ENCODE peak calls at places on chromosome 9, in five cellular contexts. H is GM12878, M is AG09309, Y is AG04449, L is BJ. E is an unnamed sample.

GRCh38 chr9:115746496-115746895 is 407.1 kb upstream of the PAPPA start:
- DNase-seq in H (no peak), M (no peak), Y (peak; percentile 52), L (no peak), E (no peak)

GRCh38 chr9:126049896-126050604 is 276.6 kb upstream of the MVB12B start:
- DNase-seq in H (no peak), M (no peak), Y (no peak), L (no peak), E (no peak)

GRCh38 chr9:37994639-37995347 is 74.2 kb downstream of the SHB start:
- DNase-seq in H (peak; percentile 66), M (no peak), Y (no peak), L (no peak), E (peak; percentile 30)

GRCh38 chr9:113756476-113757198 is 119.5 kb upstream of the ZNF618 start:
- DNase-seq in H (no peak), M (no peak), Y (no peak), L (no peak), E (no peak)

GRCh38 chr9:114319147-114319546 is 3.8 kb upstream of the ORM1 start:
- DNase-seq in H (no peak), M (no peak), Y (no peak), L (no peak), E (no peak)

GRCh38 chr9:116174347-116174746 is 20.8 kb downstream of the PAPPA start:
- DNase-seq in H (no peak), M (no peak), Y (no peak), L (no peak), E (no peak)

GRCh38 chr9:91160599-91161464 is 200.9 kb downstream of the AUH start:
- DNase-seq in H (no peak), M (no peak), Y (no peak), L (no peak), E (no peak)

GRCh38 chr9:1303911-1304310 is 253.8 kb downstream of the DMRT2 start:
- DNase-seq in H (no peak), M (no peak), Y (no peak), L (no peak), E (no peak)

GRCh38 chr9:129958771-129959170 is 84.2 kb downstream of the FNBP1 start:
- DNase-seq in H (no peak), M (no peak), Y (no peak), L (no peak), E (no peak)

GRCh38 chr9:16608906-16609305 is 261.6 kb downstream of the BNC2 start:
- DNase-seq in H (no peak), M (no peak), Y (no peak), L (no peak), E (no peak)

GRCh38 chr9:100324594-100325200 is 28.0 kb downstream of the TEX10 start:
- DNase-seq in H (no peak), M (peak; percentile 43), Y (no peak), L (no peak), E (no peak)

GRCh38 chr9:35828716-35829083 is at the start of gene FAM221B:
- DNase-seq in H (no peak), M (no peak), Y (no peak), L (no peak), E (no peak)

GRCh38 chr9:70340572-70340971 is 73.9 kb downstream of the KLF9 start:
- DNase-seq in H (no peak), M (peak; percentile 10), Y (no peak), L (peak; percentile 8), E (no peak)

GRCh38 chr9:9753266-9753665 is 859.5 kb downstream of the PTPRD start:
- DNase-seq in H (no peak), M (no peak), Y (no peak), L (no peak), E (no peak)

GRCh38 chr9:112925058-112925641 is 34.5 kb upstream of the SLC46A2 start:
- DNase-seq in H (no peak), M (no peak), Y (no peak), L (no peak), E (no peak)

GRCh38 chr9:91758491-91758981 is 191.5 kb downstream of the ROR2 start:
- DNase-seq in H (peak; percentile 37), M (no peak), Y (no peak), L (no peak), E (peak; percentile 7)

GRCh38 chr9:27436234-27436633 is 87.9 kb upstream of the IFNK start:
- DNase-seq in H (no peak), M (no peak), Y (no peak), L (no peak), E (no peak)

GRCh38 chr9:32487981-32488380 is 38.0 kb downstream of the RIGI start:
- DNase-seq in H (no peak), M (no peak), Y (peak; percentile 24), L (no peak), E (no peak)

GRCh38 chr9:11064853-11065252 is 452.1 kb upstream of the PTPRD start:
- DNase-seq in H (no peak), M (no peak), Y (no peak), L (no peak), E (no peak)

GRCh38 chr9:27528886-27529315 is 713 bp downstream of the MOB3B start:
- DNase-seq in H (no peak), M (no peak), Y (no peak), L (no peak), E (no peak)

GRCh38 chr9:136711751-136712689 is at the start of gene DIPK1B:
- DNase-seq in H (no peak), M (no peak), Y (no peak), L (no peak), E (no peak)

GRCh38 chr9:114114364-114114763 is 15.3 kb upstream of the KIF12 start:
- DNase-seq in H (no peak), M (no peak), Y (no peak), L (no peak), E (no peak)

DNA sequence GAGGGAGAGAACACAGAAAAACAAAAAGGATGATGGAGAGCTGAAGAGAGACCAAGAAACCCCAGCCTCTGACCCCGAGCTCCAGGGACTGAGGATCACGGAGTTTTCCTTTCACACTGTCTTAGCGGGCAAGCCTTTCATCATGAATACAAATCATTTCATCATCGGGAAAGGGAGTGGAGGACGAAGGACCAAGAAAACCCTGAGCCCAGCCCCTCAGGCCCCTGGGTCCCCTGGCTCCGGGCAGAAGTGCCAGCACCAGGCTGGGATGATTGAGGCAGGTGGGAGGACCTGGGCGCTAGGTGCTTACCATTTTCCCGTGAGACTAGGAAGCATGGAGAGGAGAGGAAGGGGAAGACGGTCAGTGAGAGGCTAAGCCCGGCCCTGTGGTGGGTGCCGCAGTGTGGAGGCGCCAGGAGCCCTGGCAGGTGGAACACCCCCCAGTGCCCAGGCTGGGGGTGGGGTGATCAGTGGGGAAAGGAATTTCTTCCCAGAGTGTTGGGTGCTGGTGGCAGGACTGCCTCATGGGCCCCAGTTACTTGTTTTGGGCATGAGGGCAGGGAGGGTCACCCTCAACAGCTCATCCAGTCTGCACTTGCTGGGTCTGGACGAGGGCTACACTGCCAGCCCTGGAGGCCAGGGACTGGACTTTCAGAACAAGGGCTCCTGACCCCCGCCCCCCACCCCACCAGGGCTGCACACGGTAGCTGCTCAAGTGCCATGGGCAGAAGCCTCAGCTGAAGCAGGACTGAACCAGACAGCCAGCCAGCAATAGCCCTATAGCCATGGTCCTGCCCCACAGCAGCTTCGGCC is 49.0 kb upstream of the SARDH start:
- DNase-seq in H (no peak), M (no peak), Y (no peak), L (no peak), E (no peak)
- H3K4me3 ChIP-seq in H (peak overlapping the region; percentile 76), M (no peak overlapping the region), Y (no peak overlapping the region), L (no peak overlapping the region), E (peak overlapping the region; percentile 27)

DNA sequence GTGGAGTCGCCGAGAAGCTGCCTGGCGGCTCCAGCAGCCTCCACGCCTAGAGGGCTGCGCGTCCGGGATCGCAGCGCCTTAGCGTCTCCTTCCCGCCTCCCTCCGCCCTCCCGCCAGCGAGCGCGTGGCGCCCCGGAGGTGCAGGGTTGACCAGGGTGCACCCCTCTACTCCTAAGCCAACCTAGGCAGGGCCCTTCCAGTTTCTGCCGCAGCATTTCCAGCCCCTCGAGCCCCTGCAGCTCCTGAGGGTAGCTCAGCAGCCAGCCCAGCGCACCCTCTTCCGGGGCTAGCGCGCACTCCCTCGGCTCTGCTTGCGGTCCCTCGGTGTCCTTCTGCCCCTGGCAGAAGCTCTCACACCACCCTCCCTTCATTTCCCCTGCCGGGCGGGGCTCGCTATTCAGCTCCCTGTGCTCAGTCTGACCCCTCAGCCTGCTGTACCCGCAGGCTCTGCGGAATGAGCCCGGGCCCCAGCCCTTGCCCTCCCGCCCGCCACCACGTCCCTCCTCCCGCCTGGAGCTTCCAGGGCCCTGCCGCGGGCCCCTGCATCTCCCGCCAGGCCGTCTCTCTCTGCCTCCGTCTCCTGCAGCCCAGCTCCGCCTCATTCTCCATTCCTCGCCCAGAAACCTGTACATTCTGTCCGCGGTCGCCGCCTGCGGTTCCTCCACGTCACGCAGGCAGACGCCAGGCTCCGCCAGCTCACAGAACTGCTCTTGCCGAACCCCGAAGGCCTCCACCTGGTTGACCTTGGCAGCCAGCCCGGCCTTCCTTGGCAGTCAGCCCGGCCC is 61.8 kb downstream of the SPATA31C2 start:
- DNase-seq in H (no peak), M (no peak), Y (no peak), L (no peak), E (no peak)
- TF ChIP-seq CTCF in H (no peak), M (peak; percentile 38), Y (peak; percentile 22), L (peak; percentile 40), E (no peak)

DNA sequence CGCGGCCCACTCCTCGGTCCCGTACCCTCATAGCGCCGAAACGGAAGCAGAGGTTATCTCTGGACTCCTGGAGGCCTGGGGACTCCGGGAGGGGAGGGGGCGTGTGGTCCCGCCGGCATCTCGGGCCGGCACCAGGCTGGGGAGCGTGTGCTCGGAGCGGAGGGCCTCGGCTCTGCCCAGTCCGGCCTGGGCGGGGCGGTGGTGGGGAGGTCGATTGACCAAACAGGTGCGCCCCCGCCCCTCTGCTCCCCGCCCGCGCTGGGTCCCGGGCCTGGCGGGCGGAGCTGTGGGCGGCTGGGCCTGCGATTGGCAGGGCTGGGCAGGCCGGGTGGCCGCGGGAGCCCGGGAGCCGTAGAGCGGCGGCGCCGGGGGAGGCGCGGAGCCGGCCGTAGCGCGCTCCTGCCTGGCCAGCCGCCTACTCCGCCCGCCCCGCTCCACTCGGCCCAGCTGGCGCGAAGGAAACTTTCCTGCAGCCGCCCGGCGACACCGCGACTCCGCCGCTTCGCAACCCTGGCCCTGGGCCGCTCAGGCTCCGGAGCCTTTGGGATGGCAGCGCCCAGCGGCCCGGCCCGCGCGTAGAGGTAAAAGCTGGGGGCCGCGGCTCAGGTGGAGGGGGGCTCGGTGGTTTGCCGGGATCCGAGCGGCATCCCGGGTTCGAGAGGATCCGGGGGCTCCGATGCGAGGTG is 52.1 kb upstream of the DAB2IP start:
- DNase-seq in H (no peak), M (no peak), Y (no peak), L (no peak), E (no peak)
- H3K4me3 ChIP-seq in H (no peak overlapping the region), M (peak overlapping the region; percentile 49), Y (peak overlapping the region; percentile 57), L (peak overlapping the region; percentile 54), E (no peak overlapping the region)

GRCh38 chr9:3329361-3329760 is 196.4 kb downstream of the RFX3 start:
- DNase-seq in H (no peak), M (no peak), Y (no peak), L (no peak), E (no peak)

GRCh38 chr9:3336951-3337350 is 188.8 kb downstream of the RFX3 start:
- DNase-seq in H (no peak), M (no peak), Y (no peak), L (no peak), E (no peak)

GRCh38 chr9:3330792-3331420 is 194.9 kb downstream of the RFX3 start:
- DNase-seq in H (no peak), M (no peak), Y (no peak), L (no peak), E (no peak)

GRCh38 chr9:3332802-3333201 is 193.0 kb downstream of the RFX3 start:
- DNase-seq in H (no peak), M (no peak), Y (no peak), L (no peak), E (no peak)

GRCh38 chr9:3331801-3332200 is 194.0 kb downstream of the RFX3 start:
- DNase-seq in H (no peak), M (no peak), Y (no peak), L (no peak), E (no peak)
- TF ChIP-seq CTCF in H (peak; percentile 29), M (peak; percentile 14), Y (no peak), L (no peak), E (no peak)

E was measured in GM12864.